ENCODE peak calls at places on chromosomes 4 and X, in four cellular contexts. G is PC-3, H is hepatocyte, Y is HCT116. T is an unnamed sample.

GRCh38 chrX:124719060-124719459 is 372.7 kb downstream of the SH2D1A start:
- DNase-seq in G (no peak), H (no peak), Y (no peak), T (no peak)

GRCh38 chr4:78033859-78034258 is 23.3 kb upstream of the FRAS1 start:
- DNase-seq in G (no peak), H (no peak), Y (no peak), T (no peak)

GRCh38 chr4:72489267-72489666 is 79.8 kb downstream of the ADAMTS3 start:
- DNase-seq in G (peak; percentile 87), H (no peak), Y (no peak), T (no peak)

GRCh38 chr4:165124488-165124887 is 11.8 kb upstream of the TMEM192 start:
- DNase-seq in G (no peak), H (no peak), Y (no peak), T (no peak)

GRCh38 chr4:41214158-41215146 is at the start of gene APBB2:
- DNase-seq in G (peak; percentile 96), H (peak; percentile 98), Y (peak; percentile 93), T (peak; percentile 98)

GRCh38 chrX:136130931-136131843 is 16.1 kb upstream of the FHL1 start:
- DNase-seq in G (peak; percentile 94), H (no peak), Y (peak; percentile 24), T (no peak)

GRCh38 chrX:100642296-100642695 is 1.7 kb upstream of the SRPX2 start:
- DNase-seq in G (peak; percentile 44), H (no peak), Y (no peak), T (no peak)

GRCh38 chr4:168475745-168476144 is 4.5 kb downstream of the DDX60L start:
- DNase-seq in G (peak; percentile 34), H (peak; percentile 23), Y (no peak), T (peak; percentile 38)

GRCh38 chr4:161573836-161574235 is 590.0 kb downstream of the FSTL5 start:
- DNase-seq in G (peak; percentile 5), H (no peak), Y (no peak), T (no peak)

GRCh38 chr4:9988349-9988748 is 32.9 kb downstream of the SLC2A9 start:
- DNase-seq in G (no peak), H (no peak), Y (no peak), T (no peak)

GRCh38 chr4:87848622-87849351 is 16.0 kb downstream of the MEPE start:
- DNase-seq in G (peak; percentile 55), H (peak; percentile 79), Y (peak; percentile 51), T (peak; percentile 71)

GRCh38 chr4:25013756-25014737 is 16.7 kb downstream of the LGI2 start:
- DNase-seq in G (no peak), H (peak; percentile 36), Y (no peak), T (no peak)

GRCh38 chrX:100647739-100648138 is 3.7 kb downstream of the SRPX2 start:
- DNase-seq in G (peak; percentile 23), H (no peak), Y (no peak), T (no peak)

GRCh38 chrX:20140410-20140809 is 1.2 kb downstream of the EIF1AX start:
- DNase-seq in G (no peak), H (no peak), Y (no peak), T (no peak)

GRCh38 chrX:68375803-68376202 is 57.5 kb downstream of the OPHN1 start:
- DNase-seq in G (peak; percentile 2), H (no peak), Y (no peak), T (no peak)

GRCh38 chr4:2789801-2790582 is 2.9 kb upstream of the SH3BP2 start:
- DNase-seq in G (no peak), H (peak; percentile 3), Y (no peak), T (no peak)

GRCh38 chr4:2789351-2789750 is 3.5 kb upstream of the SH3BP2 start:
- DNase-seq in G (no peak), H (no peak), Y (no peak), T (no peak)

GRCh38 chr4:2787230-2788100 is 5.4 kb upstream of the SH3BP2 start:
- DNase-seq in G (no peak), H (no peak), Y (no peak), T (no peak)

GRCh38 chr4:2788101-2788500 is 4.8 kb upstream of the SH3BP2 start:
- DNase-seq in G (no peak), H (no peak), Y (no peak), T (no peak)

DNA sequence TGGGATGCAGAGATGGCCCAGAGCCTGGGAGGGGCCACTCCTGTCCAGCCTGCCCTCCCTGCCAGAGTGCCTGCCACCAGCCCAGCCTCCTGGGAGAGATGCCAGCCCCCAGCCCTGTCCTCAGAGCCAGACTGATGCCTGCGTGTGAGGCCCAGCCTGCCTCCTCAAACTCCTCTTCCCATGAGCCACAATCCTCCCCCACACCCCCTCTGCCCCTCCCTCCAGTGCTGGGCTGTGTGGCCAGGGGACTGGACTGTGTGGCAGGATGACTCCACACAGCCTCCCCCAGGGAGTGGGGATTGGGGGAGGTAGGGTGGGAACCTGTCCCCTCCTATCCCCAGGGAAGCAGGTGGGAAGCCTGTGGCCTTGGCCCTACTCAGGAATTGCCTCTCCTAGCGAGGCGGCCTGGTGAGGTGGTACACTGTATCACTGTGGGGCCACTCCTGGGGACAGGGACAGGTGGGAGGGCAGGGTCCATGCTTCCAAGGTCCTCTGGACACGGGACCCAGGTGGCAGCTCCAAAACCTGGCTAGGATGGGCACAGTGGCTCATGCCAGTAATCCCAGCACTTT is 4.3 kb upstream of the SH3BP2 start:
- DNase-seq in G (no peak), H (peak; percentile 21), Y (no peak), T (no peak)
- TF ChIP-seq EZH2phosphoT487 in G (no peak), H (no peak), Y (no peak), T (no peak)

GRCh38 chr4:111530446-111530845 is 614.8 kb upstream of the FAM241A start:
- DNase-seq in G (no peak), H (no peak), Y (no peak), T (no peak)
- H2AFZ ChIP-seq in G (no peak overlapping the region), H (no peak overlapping the region), Y (no peak overlapping the region), T (no peak overlapping the region)

DNA sequence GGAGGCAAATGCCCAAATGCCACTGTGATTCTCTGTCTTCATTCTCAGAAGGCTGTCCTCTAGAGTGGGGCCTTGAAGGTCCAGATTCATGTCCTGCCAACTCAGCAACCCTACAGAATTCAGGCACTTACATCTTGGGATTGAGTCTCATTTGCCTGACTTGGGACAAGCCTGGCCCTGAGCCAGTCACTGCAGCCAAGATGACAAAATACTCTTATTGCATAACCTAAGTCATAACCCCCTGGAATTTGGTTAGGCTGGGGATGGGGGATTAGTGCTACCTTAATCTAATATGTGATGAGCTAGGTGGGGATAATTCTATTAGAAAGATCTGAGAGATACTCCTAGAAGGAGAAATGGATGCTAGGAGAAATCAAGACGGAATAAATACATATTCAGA is 100.6 kb downstream of the AREG start:
- DNase-seq in G (peak; percentile 27), H (no peak), Y (no peak), T (no peak)
- H3K4me1 ChIP-seq in G (peaks cover 38% of the 10 kb centered on the region), H (peaks cover 27% of the 10 kb centered on the region), Y (peaks cover 63% of the 10 kb centered on the region), T (no peaks in the 10 kb centered on the region)

DNA sequence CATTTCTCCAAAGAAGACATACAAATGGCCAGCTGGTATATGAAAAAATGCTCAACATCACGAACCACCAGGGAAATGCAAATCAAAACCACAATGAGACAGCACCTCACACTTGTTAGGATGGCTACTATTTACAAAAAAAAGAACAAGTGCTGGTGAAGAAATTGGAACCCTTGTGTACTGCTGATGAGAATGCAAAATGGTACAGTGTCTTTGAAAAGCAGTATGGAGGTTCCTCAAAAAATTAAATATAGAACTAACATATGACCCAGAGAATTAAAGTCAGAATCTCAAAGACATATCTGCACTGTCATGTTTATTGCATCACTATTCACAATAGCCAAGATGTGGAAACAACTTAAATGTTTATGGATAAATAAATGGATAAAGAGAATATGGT is 20.9 kb downstream of the PAGE4 start:
- DNase-seq in G (no peak), H (no peak), Y (no peak), T (no peak)
- TF ChIP-seq EZH2phosphoT487 in G (no peak), H (no peak), Y (no peak), T (no peak)

GRCh38 chr4:121408-122084 is 2.8 kb upstream of the ZNF718 start:
- DNase-seq in G (no peak), H (peak; percentile 0), Y (no peak), T (no peak)
- H2AFZ ChIP-seq in G (no peak overlapping the region), H (no peak overlapping the region), Y (no peak overlapping the region), T (no peak overlapping the region)

DNA sequence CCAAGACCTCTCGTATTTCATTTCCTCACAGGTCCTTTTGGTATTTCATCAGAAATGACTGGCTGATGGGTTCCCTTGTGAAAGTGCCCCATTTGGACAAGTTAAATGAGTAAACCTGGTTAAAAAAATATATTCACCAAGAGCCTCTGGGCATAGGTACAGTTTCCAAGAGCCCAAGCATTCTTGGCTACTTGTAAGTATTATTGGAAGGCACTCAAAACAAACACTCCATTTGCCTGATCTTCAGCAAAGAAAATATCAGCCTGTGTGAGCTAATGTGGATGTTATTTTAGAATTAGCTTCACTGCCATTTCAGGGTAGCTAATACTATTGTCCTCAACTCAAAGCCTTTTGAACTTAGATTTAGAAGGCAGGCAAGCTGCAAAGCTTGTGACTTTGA is 177.0 kb downstream of the AMELX start:
- DNase-seq in G (peak; percentile 90), H (no peak), Y (no peak), T (no peak)
- H3K4me1 ChIP-seq in G (peaks cover 38% of the 10 kb centered on the region), H (no peaks in the 10 kb centered on the region), Y (no peaks in the 10 kb centered on the region), T (no peaks in the 10 kb centered on the region)

GRCh38 chr4:16065066-16065465 is 18.8 kb downstream of the PROM1 start:
- DNase-seq in G (no peak), H (no peak), Y (no peak), T (no peak)
- TF ChIP-seq EZH2phosphoT487 in G (no peak), H (no peak), Y (no peak), T (no peak)

DNA sequence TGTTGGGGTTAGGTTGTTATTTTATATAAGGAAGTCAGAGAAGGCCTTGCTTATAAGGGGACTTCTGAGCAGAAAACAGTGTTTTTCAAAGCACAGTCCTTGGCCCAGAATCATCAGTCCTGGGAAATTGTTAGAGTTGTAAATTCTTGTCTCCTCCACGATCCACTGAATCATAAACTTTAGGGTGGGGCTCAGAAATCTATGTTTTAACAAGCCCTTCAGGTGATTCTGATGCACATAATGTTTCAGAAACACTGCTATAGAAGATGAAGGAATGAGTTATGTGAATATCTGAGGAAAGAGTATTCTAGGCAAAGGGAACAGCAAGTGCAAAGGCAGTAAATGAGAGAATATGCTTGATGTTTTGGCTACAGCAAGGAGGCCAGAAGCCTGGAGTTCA is 121.8 kb downstream of the COL4A6 start:
- DNase-seq in G (peak; percentile 35), H (no peak), Y (no peak), T (no peak)
- H2AFZ ChIP-seq in G (no peak overlapping the region), H (no peak overlapping the region), Y (no peak overlapping the region), T (no peak overlapping the region)

T was measured in neural progenitor cell.